ENCODE peak calls at places on chromosomes 5 and 9, in six cellular contexts. One of them, this sample, is unnamed.
A peak's percentile ranks its signal among the peaks of the same experiment; 100 is the strongest.

GRCh38 chr9:138020795-138021182 is 143.2 kb downstream of the CACNA1B start:
- DNase-seq in C1 segment of cervical spinal cord: no peak
- DNase-seq in epithelial cell of proximal tubule: no peak
- DNase-seq in cardiac muscle cell: no peak
- DNase-seq in caudate nucleus: no peak
- DNase-seq in left lung: peak; percentile 59
- DNase-seq in this sample: peak; percentile 16

GRCh38 chr5:73777192-73777591 is 151.2 kb downstream of the ARHGEF28 start:
- DNase-seq in C1 segment of cervical spinal cord: no peak
- DNase-seq in epithelial cell of proximal tubule: no peak
- DNase-seq in cardiac muscle cell: no peak
- DNase-seq in caudate nucleus: no peak
- DNase-seq in left lung: no peak
- DNase-seq in this sample: no peak

GRCh38 chr5:139746691-139747582 is 48.7 kb upstream of the PSD2 start:
- DNase-seq in C1 segment of cervical spinal cord: no peak
- DNase-seq in epithelial cell of proximal tubule: no peak
- DNase-seq in cardiac muscle cell: no peak
- DNase-seq in caudate nucleus: peak; percentile 65
- DNase-seq in left lung: peak; percentile 69
- DNase-seq in this sample: peak; percentile 74

GRCh38 chr5:160040471-160040835 is 31.5 kb downstream of the TTC1 start:
- DNase-seq in C1 segment of cervical spinal cord: no peak
- DNase-seq in epithelial cell of proximal tubule: no peak
- DNase-seq in cardiac muscle cell: no peak
- DNase-seq in caudate nucleus: no peak
- DNase-seq in left lung: no peak
- DNase-seq in this sample: no peak

GRCh38 chr5:157434096-157434495 is 25.9 kb upstream of the NIPAL4 start:
- DNase-seq in C1 segment of cervical spinal cord: no peak
- DNase-seq in epithelial cell of proximal tubule: no peak
- DNase-seq in cardiac muscle cell: no peak
- DNase-seq in caudate nucleus: no peak
- DNase-seq in left lung: no peak
- DNase-seq in this sample: no peak

GRCh38 chr9:2116073-2116472 is 100.9 kb downstream of the SMARCA2 start:
- DNase-seq in C1 segment of cervical spinal cord: no peak
- DNase-seq in epithelial cell of proximal tubule: no peak
- DNase-seq in cardiac muscle cell: no peak
- DNase-seq in caudate nucleus: no peak
- DNase-seq in left lung: no peak
- DNase-seq in this sample: peak; percentile 23

GRCh38 chr9:128428644-128429504 is 8.2 kb downstream of the CERCAM start:
- DNase-seq in C1 segment of cervical spinal cord: no peak
- DNase-seq in epithelial cell of proximal tubule: no peak
- DNase-seq in cardiac muscle cell: no peak
- DNase-seq in caudate nucleus: no peak
- DNase-seq in left lung: no peak
- DNase-seq in this sample: no peak

GRCh38 chr9:99114049-99114440 is 9.1 kb downstream of the TGFBR1 start:
- DNase-seq in C1 segment of cervical spinal cord: no peak
- DNase-seq in epithelial cell of proximal tubule: no peak
- DNase-seq in cardiac muscle cell: no peak
- DNase-seq in caudate nucleus: no peak
- DNase-seq in left lung: no peak
- DNase-seq in this sample: no peak

GRCh38 chr9:34986541-34987047 is 3.0 kb upstream of the DNAJB5 start:
- DNase-seq in C1 segment of cervical spinal cord: peak; percentile 30
- DNase-seq in epithelial cell of proximal tubule: no peak
- DNase-seq in cardiac muscle cell: no peak
- DNase-seq in caudate nucleus: peak; percentile 73
- DNase-seq in left lung: no peak
- DNase-seq in this sample: peak; percentile 75

GRCh38 chr5:110965773-110966581 is 105.5 kb upstream of the TSLP start:
- DNase-seq in C1 segment of cervical spinal cord: no peak
- DNase-seq in epithelial cell of proximal tubule: no peak
- DNase-seq in cardiac muscle cell: no peak
- DNase-seq in caudate nucleus: no peak
- DNase-seq in left lung: no peak
- DNase-seq in this sample: no peak

GRCh38 chr5:172801184-172801671 is 30.2 kb upstream of the DUSP1 start:
- DNase-seq in C1 segment of cervical spinal cord: no peak
- DNase-seq in epithelial cell of proximal tubule: peak; percentile 88
- DNase-seq in cardiac muscle cell: no peak
- DNase-seq in caudate nucleus: no peak
- DNase-seq in left lung: no peak
- DNase-seq in this sample: no peak

GRCh38 chr5:144864113-144864512 is 693.4 kb downstream of the KCTD16 start:
- DNase-seq in C1 segment of cervical spinal cord: no peak
- DNase-seq in epithelial cell of proximal tubule: no peak
- DNase-seq in cardiac muscle cell: no peak
- DNase-seq in caudate nucleus: no peak
- DNase-seq in left lung: no peak
- DNase-seq in this sample: no peak

GRCh38 chr5:131450941-131451340 is 184.1 kb downstream of the RAPGEF6 start:
- DNase-seq in C1 segment of cervical spinal cord: no peak
- DNase-seq in epithelial cell of proximal tubule: no peak
- DNase-seq in cardiac muscle cell: no peak
- DNase-seq in caudate nucleus: no peak
- DNase-seq in left lung: no peak
- DNase-seq in this sample: no peak

GRCh38 chr5:30414078-30414477 is 779.4 kb upstream of the CDH6 start:
- DNase-seq in C1 segment of cervical spinal cord: no peak
- DNase-seq in epithelial cell of proximal tubule: no peak
- DNase-seq in cardiac muscle cell: no peak
- DNase-seq in caudate nucleus: no peak
- DNase-seq in left lung: no peak
- DNase-seq in this sample: no peak

GRCh38 chr5:65184780-65185179 is 296.9 kb downstream of the ADAMTS6 start:
- DNase-seq in C1 segment of cervical spinal cord: no peak
- DNase-seq in epithelial cell of proximal tubule: no peak
- DNase-seq in cardiac muscle cell: peak; percentile 41
- DNase-seq in caudate nucleus: no peak
- DNase-seq in left lung: no peak
- DNase-seq in this sample: no peak

GRCh38 chr9:73575071-73575470 is 423.4 kb downstream of the ANXA1 start:
- DNase-seq in C1 segment of cervical spinal cord: no peak
- DNase-seq in epithelial cell of proximal tubule: no peak
- DNase-seq in cardiac muscle cell: no peak
- DNase-seq in caudate nucleus: no peak
- DNase-seq in left lung: no peak
- DNase-seq in this sample: no peak

GRCh38 chr9:124038239-124038638 is 26.7 kb downstream of the LHX2 start:
- DNase-seq in C1 segment of cervical spinal cord: no peak
- DNase-seq in epithelial cell of proximal tubule: no peak
- DNase-seq in cardiac muscle cell: no peak
- DNase-seq in caudate nucleus: no peak
- DNase-seq in left lung: no peak
- DNase-seq in this sample: no peak

GRCh38 chr5:157359350-157359910 is 93.5 kb downstream of the CYFIP2 start:
- DNase-seq in C1 segment of cervical spinal cord: no peak
- DNase-seq in epithelial cell of proximal tubule: no peak
- DNase-seq in cardiac muscle cell: no peak
- DNase-seq in caudate nucleus: no peak
- DNase-seq in left lung: no peak
- DNase-seq in this sample: peak; percentile 39

GRCh38 chr5:32147236-32147635 is 26.9 kb downstream of the GOLPH3 start:
- DNase-seq in C1 segment of cervical spinal cord: no peak
- DNase-seq in epithelial cell of proximal tubule: no peak
- DNase-seq in cardiac muscle cell: no peak
- DNase-seq in caudate nucleus: no peak
- DNase-seq in left lung: no peak
- DNase-seq in this sample: no peak

GRCh38 chr5:133244242-133244641 is 192.4 kb downstream of the HSPA4 start:
- DNase-seq in C1 segment of cervical spinal cord: no peak
- DNase-seq in epithelial cell of proximal tubule: no peak
- DNase-seq in cardiac muscle cell: no peak
- DNase-seq in caudate nucleus: no peak
- DNase-seq in left lung: no peak
- DNase-seq in this sample: peak; percentile 44

GRCh38 chr9:534886-535285 is 306.6 kb upstream of the DMRT1 start:
- DNase-seq in C1 segment of cervical spinal cord: peak; percentile 79
- DNase-seq in epithelial cell of proximal tubule: no peak
- DNase-seq in cardiac muscle cell: no peak
- DNase-seq in caudate nucleus: peak; percentile 79
- DNase-seq in left lung: no peak
- DNase-seq in this sample: no peak

GRCh38 chr5:137401946-137402345 is 97.2 kb downstream of the SPOCK1 start:
- DNase-seq in C1 segment of cervical spinal cord: no peak
- DNase-seq in epithelial cell of proximal tubule: no peak
- DNase-seq in cardiac muscle cell: no peak
- DNase-seq in caudate nucleus: no peak
- DNase-seq in left lung: no peak
- DNase-seq in this sample: no peak

GRCh38 chr9:79490657-79491250 is 81.0 kb upstream of the TLE4 start:
- DNase-seq in C1 segment of cervical spinal cord: no peak
- DNase-seq in epithelial cell of proximal tubule: no peak
- DNase-seq in cardiac muscle cell: no peak
- DNase-seq in caudate nucleus: no peak
- DNase-seq in left lung: no peak
- DNase-seq in this sample: no peak

GRCh38 chr9:93585259-93585658 is 8.9 kb downstream of the PHF2 start:
- DNase-seq in C1 segment of cervical spinal cord: no peak
- DNase-seq in epithelial cell of proximal tubule: no peak
- DNase-seq in cardiac muscle cell: no peak
- DNase-seq in caudate nucleus: no peak
- DNase-seq in left lung: no peak
- DNase-seq in this sample: no peak

GRCh38 chr9:120439147-120439546 is 140.8 kb downstream of the CDK5RAP2 start:
- DNase-seq in C1 segment of cervical spinal cord: no peak
- DNase-seq in epithelial cell of proximal tubule: no peak
- DNase-seq in cardiac muscle cell: peak; percentile 28
- DNase-seq in caudate nucleus: no peak
- DNase-seq in left lung: no peak
- DNase-seq in this sample: peak; percentile 32

GRCh38 chr9:34454571-34455065 is 3.8 kb downstream of the FAM219A start:
- DNase-seq in C1 segment of cervical spinal cord: peak; percentile 6
- DNase-seq in epithelial cell of proximal tubule: no peak
- DNase-seq in cardiac muscle cell: no peak
- DNase-seq in caudate nucleus: peak; percentile 55
- DNase-seq in left lung: no peak
- DNase-seq in this sample: peak; percentile 34